ENCODE peak calls at places on chromosome 4, in seven cellular contexts. Z is GM12865, H is MM.1S, M is HepG2, E is kidney, L is tibial artery, C is AG04450. B is an unnamed sample.

GRCh38 chr4:15436515-15436914 is 8.7 kb downstream of the C1QTNF7 start:
- DNase-seq in Z (no peak), E (no peak), M (no peak), H (no peak), C (peak; percentile 46), L (no peak), B (no peak)

GRCh38 chr4:87502580-87503238 is 26.5 kb downstream of the SPARCL1 start:
- DNase-seq in E (no peak), Z (no peak), M (no peak), H (no peak), C (no peak), L (no peak), B (no peak)

GRCh38 chr4:120769227-120769626 is 153.3 kb downstream of the PRDM5 start:
- DNase-seq in E (no peak), Z (no peak), H (no peak), C (peak; percentile 82), L (no peak), M (no peak), B (peak; percentile 64)

GRCh38 chr4:176782191-176782590 is 10.5 kb downstream of the VEGFC start:
- DNase-seq in Z (no peak), M (no peak), L (no peak), E (no peak), H (no peak), C (no peak), B (no peak)

GRCh38 chr4:89752932-89753598 is 83.9 kb downstream of the SNCA start:
- DNase-seq in C (peak; percentile 86), M (no peak), Z (no peak), E (no peak), L (no peak), H (no peak), B (peak; percentile 64)

GRCh38 chr4:78659264-78659663 is 107.7 kb downstream of the ANXA3 start:
- DNase-seq in M (no peak), Z (no peak), C (no peak), E (no peak), H (no peak), L (no peak), B (no peak)

GRCh38 chr4:97984545-97985131 is 158.6 kb downstream of the STPG2 start:
- DNase-seq in H (peak; percentile 8), M (no peak), L (no peak), E (no peak), Z (peak; percentile 7), C (no peak), B (no peak)

GRCh38 chr4:74675673-74676279 is 118.5 kb downstream of the BTC start:
- DNase-seq in L (no peak), Z (peak; percentile 54), H (peak; percentile 71), E (no peak), M (peak; percentile 61), C (peak; percentile 38), B (peak; percentile 16)

GRCh38 chr4:109945056-109945455 is 32.4 kb downstream of the EGF start:
- DNase-seq in L (no peak), Z (no peak), C (no peak), H (no peak), E (no peak), M (peak; percentile 72), B (no peak)

GRCh38 chr4:143335979-143336827 is 473 bp upstream of the GAB1 start:
- DNase-seq in Z (peak; percentile 71), C (peak; percentile 83), M (peak; percentile 71), L (peak; percentile 95), H (peak; percentile 78), E (peak; percentile 97), B (peak; percentile 41)

GRCh38 chr4:66691101-66691500 is 854.2 kb downstream of the CENPC start:
- DNase-seq in Z (no peak), C (no peak), M (no peak), H (no peak), L (no peak), E (no peak), B (no peak)

GRCh38 chr4:89024051-89024675 is 32.8 kb downstream of the FAM13A start:
- DNase-seq in M (peak; percentile 77), L (no peak), E (no peak), Z (peak; percentile 80), H (peak; percentile 78), C (peak; percentile 44), B (peak; percentile 29)

GRCh38 chr4:171929477-171929876 is 116.3 kb downstream of the GALNTL6 start:
- DNase-seq in E (peak; percentile 34), H (no peak), M (no peak), C (no peak), Z (no peak), L (no peak), B (no peak)

GRCh38 chr4:26330186-26330787 is 9.5 kb downstream of the RBPJ start:
- DNase-seq in C (no peak), Z (peak; percentile 68), E (no peak), L (no peak), M (peak; percentile 64), H (peak; percentile 64), B (no peak)

GRCh38 chr4:20253272-20253798 is 1.6 kb downstream of the SLIT2 start:
- DNase-seq in L (no peak), E (peak; percentile 43), H (no peak), M (no peak), C (no peak), Z (no peak), B (no peak)

GRCh38 chr4:1644906-1645657 is 39.0 kb downstream of the FAM53A start:
- DNase-seq in M (no peak), L (peak; percentile 78), H (no peak), Z (no peak), C (no peak), E (peak; percentile 73), B (no peak)

DNA sequence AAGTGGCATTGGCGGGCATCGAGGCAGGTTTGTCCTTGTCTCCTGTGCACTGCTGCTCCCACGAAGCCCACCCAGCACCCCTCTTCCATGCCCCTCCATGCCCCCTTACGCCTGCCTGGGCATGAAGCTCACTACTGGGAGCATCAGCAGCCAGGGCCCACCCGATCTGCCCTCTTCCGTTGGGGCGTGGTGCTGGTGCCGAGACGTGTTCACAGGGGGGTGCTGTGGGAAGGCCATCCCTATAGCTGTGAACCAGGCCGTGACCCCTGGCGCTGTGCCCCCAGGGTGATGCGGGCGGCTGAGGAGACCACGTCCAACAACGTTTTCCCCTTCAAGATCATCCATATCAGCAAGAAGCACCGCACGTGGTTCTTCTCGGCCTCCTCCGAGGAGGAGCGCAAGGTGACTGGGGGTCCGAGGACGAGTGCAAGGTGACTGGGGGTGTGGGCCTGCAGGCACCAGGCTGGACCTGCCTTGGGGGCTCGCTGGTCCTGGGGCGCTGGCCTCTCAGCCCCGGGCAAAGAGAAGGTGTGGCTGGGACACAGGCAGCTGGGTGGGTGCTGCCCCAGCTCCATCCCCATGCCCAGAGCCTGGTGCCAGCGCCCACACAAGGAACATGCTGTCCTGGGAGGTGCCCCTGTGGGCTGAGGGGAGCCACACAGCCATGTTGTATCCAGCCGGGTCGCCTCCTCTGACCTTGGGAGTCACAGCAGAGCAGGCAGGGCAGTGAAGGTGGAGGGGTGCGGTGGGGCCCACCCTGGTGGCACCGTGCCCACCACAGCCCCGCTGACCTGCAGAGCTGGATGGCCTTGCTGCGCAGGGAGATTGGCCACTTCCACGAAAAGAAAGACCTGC is 19.1 kb upstream of the ADD1 start:
- DNase-seq in M (no peak), C (no peak), E (peak; percentile 73), H (no peak), L (peak; percentile 63), Z (no peak), B (no peak)
- TF ChIP-seq CTCF in M (no peak), C (no peak), E (no peak), H (no peak), L (no peak), Z (no peak), B (no peak)

GRCh38 chr4:186260117-186260503 is 5.9 kb upstream of the F11 start:
- DNase-seq in E (no peak), C (no peak), H (no peak), M (peak; percentile 60), Z (no peak), L (no peak), B (no peak)
- H3K4me3 ChIP-seq in E (no peak overlapping the region), C (no peak overlapping the region), H (no peak overlapping the region), M (peak overlapping the region; percentile 42), Z (no peak overlapping the region), L (no peak overlapping the region), B (no peak overlapping the region)

GRCh38 chr4:147515220-147515936 is 34.5 kb downstream of the EDNRA start:
- DNase-seq in M (no peak), H (no peak), E (no peak), Z (no peak), L (no peak), C (no peak), B (no peak)

GRCh38 chr4:147511005-147511660 is 30.2 kb downstream of the EDNRA start:
- DNase-seq in C (no peak), L (no peak), H (no peak), M (no peak), E (no peak), Z (no peak), B (no peak)

GRCh38 chr4:147516133-147516532 is 35.2 kb downstream of the EDNRA start:
- DNase-seq in E (no peak), M (no peak), L (no peak), Z (no peak), C (no peak), H (no peak), B (no peak)

GRCh38 chr4:147513051-147513450 is 32.2 kb downstream of the EDNRA start:
- DNase-seq in M (no peak), E (no peak), C (no peak), H (no peak), L (no peak), Z (no peak), B (no peak)

GRCh38 chr4:147513952-147514351 is 33.1 kb downstream of the EDNRA start:
- DNase-seq in E (no peak), C (no peak), M (no peak), Z (no peak), L (no peak), H (no peak), B (no peak)
- TF ChIP-seq CTCF in E (no peak), C (no peak), M (no peak), Z (no peak), L (no peak), H (no peak), B (no peak)

GRCh38 chr4:8009710-8010534 is 70.3 kb upstream of the AFAP1 start:
- DNase-seq in H (no peak), E (no peak), M (peak; percentile 42), C (no peak), Z (no peak), L (no peak), B (no peak)

GRCh38 chr4:8008391-8008790 is 68.7 kb upstream of the AFAP1 start:
- DNase-seq in E (no peak), C (no peak), Z (no peak), L (no peak), H (no peak), M (no peak), B (no peak)

GRCh38 chr4:8012517-8012916 is 72.9 kb upstream of the AFAP1 start:
- DNase-seq in C (no peak), L (no peak), Z (no peak), E (no peak), M (no peak), H (no peak), B (no peak)

GRCh38 chr4:8009097-8009496 is 69.4 kb upstream of the AFAP1 start:
- DNase-seq in E (no peak), L (no peak), H (no peak), C (no peak), M (no peak), Z (no peak), B (no peak)

DNA sequence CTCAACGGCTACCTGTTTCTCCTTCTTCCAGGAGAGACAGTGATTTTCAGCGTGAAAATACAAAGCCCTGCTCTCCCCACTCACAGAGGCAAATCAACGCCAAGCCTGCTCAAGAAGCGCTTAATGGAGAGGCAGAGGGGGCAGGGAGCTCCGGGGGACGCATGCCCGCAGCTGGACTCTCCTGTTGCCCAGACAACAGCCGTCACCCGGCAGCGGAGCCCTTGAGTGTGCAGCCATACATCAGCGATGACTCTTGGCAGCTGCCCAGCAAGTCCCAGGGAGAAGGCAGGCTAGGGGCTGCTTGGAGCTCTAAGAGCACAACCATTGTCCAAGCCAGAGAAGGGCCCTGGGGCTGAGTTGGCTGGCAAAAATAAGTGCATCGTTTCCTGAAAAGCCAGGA is 71.0 kb upstream of the AFAP1 start:
- DNase-seq in H (no peak), M (peak; percentile 41), E (peak; percentile 87), C (no peak), L (no peak), Z (no peak), B (no peak)
- H3K4me3 ChIP-seq in H (no peak overlapping the region), M (peak overlapping the region; percentile 44), E (no peak overlapping the region), C (no peak overlapping the region), L (no peak overlapping the region), Z (no peak overlapping the region), B (no peak overlapping the region)